ENCODE peak calls at places on chromosomes 4 and X, in five cellular contexts. H is IMR-90; A is CD4-positive, CD25-positive, alpha-beta regulatory T cell; C is lower lobe of right lung; P is A673. Y is an unnamed sample. For H3K4me1, the result is how much of the 10 kb centered on the place peaks cover.

GRCh38 chr4:4519296-4519898 is 22.5 kb downstream of the STX18 start:
- DNase-seq in P (peak), C (no peak), A (no peak), H (peak), Y (peak)

GRCh38 chr4:77248805-77249204 is 91.8 kb downstream of the CCNG2 start:
- DNase-seq in H (no peak), C (no peak), P (no peak), A (no peak), Y (no peak)

GRCh38 chr4:186699298-186699697 is 24.4 kb downstream of the FAT1 start:
- DNase-seq in H (peak), C (no peak), P (peak), A (no peak), Y (no peak)

GRCh38 chrX:138886769-138887168 is 175.3 kb upstream of the FGF13 start:
- DNase-seq in C (no peak), H (no peak), P (peak), A (no peak), Y (no peak)

GRCh38 chr4:148998719-148999118 is 556.5 kb upstream of the NR3C2 start:
- DNase-seq in H (peak), C (no peak), P (peak), A (no peak), Y (peak)

GRCh38 chr4:141768954-141769353 is 132.6 kb downstream of the IL15 start:
- DNase-seq in P (peak), A (no peak), C (no peak), H (peak), Y (no peak)

GRCh38 chrX:23332101-23332887 is 2.4 kb upstream of the PTCHD1 start:
- DNase-seq in C (no peak), H (no peak), A (peak), P (no peak), Y (no peak)

GRCh38 chrX:129360175-129360574 is 163.1 kb downstream of the SMARCA1 start:
- DNase-seq in C (no peak), P (peak), H (peak), A (peak), Y (peak)

GRCh38 chr4:155371432-155372043 is 5.2 kb downstream of the MAP9 start:
- DNase-seq in A (no peak), P (peak), C (no peak), H (peak), Y (no peak)

GRCh38 chr4:131649227-131649626 is 1499.9 kb upstream of the PCDH10 start:
- DNase-seq in H (no peak), P (no peak), A (no peak), C (no peak), Y (no peak)

GRCh38 chr4:127775843-127776242 is 6.3 kb upstream of the HSPA4L start:
- DNase-seq in H (no peak), P (no peak), A (no peak), C (no peak), Y (no peak)

GRCh38 chrX:9746148-9746880 is 19.3 kb downstream of the GPR143 start:
- DNase-seq in C (no peak), P (peak), H (peak), A (no peak), Y (no peak)

GRCh38 chr4:37645736-37646135 is 40.4 kb downstream of the RELL1 start:
- DNase-seq in P (no peak), A (no peak), H (no peak), C (no peak), Y (no peak)

GRCh38 chrX:45667666-45668065 is 467.0 kb upstream of the DIPK2B start:
- DNase-seq in P (no peak), A (no peak), C (no peak), H (peak), Y (peak)

GRCh38 chr4:118814054-118814453 is 21.9 kb downstream of the SEC24D start:
- DNase-seq in H (no peak), A (no peak), C (no peak), P (no peak), Y (peak)

GRCh38 chr4:170687751-170688150 is 598.0 kb upstream of the AADAT start:
- DNase-seq in P (no peak), C (no peak), H (no peak), A (no peak), Y (no peak)

GRCh38 chrX:45063319-45064095 is 137.2 kb downstream of the DIPK2B start:
- DNase-seq in A (no peak), H (peak), P (no peak), C (no peak), Y (no peak)

GRCh38 chr4:100872811-100873210 is 355.0 kb upstream of the EMCN start:
- DNase-seq in C (no peak), P (no peak), A (no peak), H (no peak), Y (no peak)

GRCh38 chr4:156505341-156505955 is 466.2 kb downstream of the PDGFC start:
- DNase-seq in C (no peak), H (no peak), A (no peak), P (peak), Y (no peak)

GRCh38 chrX:15781964-15782711 is 8.1 kb upstream of the ZRSR2 start:
- DNase-seq in A (no peak), H (no peak), C (no peak), P (no peak), Y (no peak)

GRCh38 chr4:142984871-142985585 is 138.9 kb upstream of the INPP4B start:
- DNase-seq in A (no peak), C (no peak), P (peak), H (peak), Y (no peak)

GRCh38 chrX:57453901-57454300 is 137.9 kb upstream of the ZXDB start:
- DNase-seq in A (no peak), C (no peak), H (peak), P (peak), Y (peak)

GRCh38 chrX:3362956-3363355 is 16.5 kb upstream of the MXRA5 start:
- DNase-seq in P (no peak), H (no peak), A (no peak), C (no peak), Y (peak)

GRCh38 chrX:3811331-3812311 is 98.2 kb upstream of the PRKX start:
- DNase-seq in C (no peak), P (peak), H (peak), A (peak), Y (no peak)

GRCh38 chr4:8727546-8728510 is 135.3 kb downstream of the CPZ start:
- DNase-seq in C (peak), H (no peak), A (no peak), P (no peak), Y (no peak)

GRCh38 chr4:4640692-4641091 is 98.8 kb upstream of the STX18 start:
- DNase-seq in P (no peak), A (no peak), C (no peak), H (no peak), Y (no peak)

GRCh38 chr4:53558061-53558801 is 33.1 kb downstream of the LNX1 start:
- DNase-seq in A (no peak), H (peak), C (no peak), P (peak), Y (peak)

GRCh38 chr4:96543346-96543745 is 703.5 kb downstream of the PDHA2 start:
- DNase-seq in A (no peak), C (no peak), H (no peak), P (no peak), Y (no peak)

GRCh38 chr4:26321326-26322276 is 787 bp downstream of the RBPJ start:
- DNase-seq in P (peak), H (peak), C (peak), A (no peak), Y (peak)

GRCh38 chr4:83114576-83114975 is at the start of gene PLAC8:
- DNase-seq in P (no peak), H (no peak), A (peak), C (no peak), Y (no peak)

GRCh38 chrX:17567173-17567572 is 170.1 kb upstream of the SCML1 start:
- DNase-seq in P (no peak), C (no peak), H (peak), A (no peak), Y (no peak)

GRCh38 chr4:19213388-19213787 is 1038.3 kb upstream of the SLIT2 start:
- DNase-seq in P (peak), A (no peak), H (peak), C (no peak), Y (no peak)

GRCh38 chr4:20520901-20521300 is 179.4 kb upstream of the PACRGL start:
- DNase-seq in A (no peak), C (no peak), H (peak), P (no peak), Y (no peak)

DNA sequence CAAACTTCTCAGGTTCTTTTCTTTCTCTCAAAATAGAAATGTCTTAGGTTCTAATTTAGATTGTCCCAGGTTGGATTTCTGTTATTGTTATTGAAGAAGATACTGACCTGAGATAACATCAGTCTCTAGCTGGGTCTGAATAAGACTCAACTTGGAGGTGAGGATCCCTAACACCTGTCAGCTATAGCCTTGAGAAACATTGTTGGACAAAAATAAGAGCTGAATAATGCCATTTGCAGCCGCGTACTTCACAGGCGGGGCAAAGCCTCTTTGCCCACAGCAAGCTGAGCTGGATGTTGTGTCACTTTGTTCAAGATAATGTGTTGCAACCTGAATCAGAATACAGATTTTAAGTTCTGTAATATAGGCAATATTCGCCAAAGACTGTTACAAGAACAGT is 35.6 kb downstream of the VCX3B start:
- DNase-seq in A (no peak), H (no peak), P (no peak), C (no peak), Y (no peak)
- H3K27ac ChIP-seq in A (no peak), H (no peak), P (no peak), C (no peak), Y (no peak)

DNA sequence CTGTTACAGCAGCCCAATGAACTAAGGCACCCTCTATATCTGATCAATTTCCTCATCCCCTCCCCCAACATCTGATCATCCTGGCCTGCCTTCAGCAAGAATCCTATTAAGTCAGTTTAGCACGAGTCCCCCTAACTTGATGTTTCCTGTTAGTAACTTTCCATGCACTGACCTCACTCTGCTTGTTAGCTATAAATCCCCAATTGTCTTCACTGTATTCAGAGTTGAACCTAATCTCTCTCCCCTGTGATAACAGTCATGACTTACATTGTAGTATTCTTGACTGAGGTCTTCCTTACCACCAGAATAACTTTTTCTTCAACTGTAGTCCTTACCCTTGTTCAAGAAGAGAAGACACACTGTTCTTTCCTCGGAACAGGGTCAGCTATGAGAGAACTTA is 8.5 kb downstream of the ANXA5 start:
- DNase-seq in H (no peak), C (no peak), P (no peak), A (no peak), Y (no peak)
- H3K4me1 ChIP-seq in H (under half), C (half or more), P (under half), A (under half), Y (under half)

DNA sequence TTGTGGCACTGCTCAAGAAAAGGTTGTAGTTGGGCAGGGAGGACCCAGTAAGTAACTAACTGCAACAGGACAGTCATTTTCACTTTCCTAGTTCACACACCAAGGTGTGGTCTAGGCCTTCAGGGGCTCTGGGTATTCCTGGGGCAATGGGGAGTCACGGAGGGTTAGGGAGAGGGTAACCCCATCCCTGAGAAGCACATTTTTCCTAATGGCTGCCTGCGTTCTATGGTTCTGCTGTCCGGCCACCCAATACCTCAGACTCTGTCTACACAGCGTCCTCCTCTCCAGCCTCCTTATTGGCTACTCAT is 937 bp upstream of the PPP1R3F start:
- DNase-seq in P (no peak), A (no peak), C (no peak), H (no peak), Y (no peak)
- H3K4me3 ChIP-seq in P (peak), A (peak), C (peak), H (peak), Y (peak)

DNA sequence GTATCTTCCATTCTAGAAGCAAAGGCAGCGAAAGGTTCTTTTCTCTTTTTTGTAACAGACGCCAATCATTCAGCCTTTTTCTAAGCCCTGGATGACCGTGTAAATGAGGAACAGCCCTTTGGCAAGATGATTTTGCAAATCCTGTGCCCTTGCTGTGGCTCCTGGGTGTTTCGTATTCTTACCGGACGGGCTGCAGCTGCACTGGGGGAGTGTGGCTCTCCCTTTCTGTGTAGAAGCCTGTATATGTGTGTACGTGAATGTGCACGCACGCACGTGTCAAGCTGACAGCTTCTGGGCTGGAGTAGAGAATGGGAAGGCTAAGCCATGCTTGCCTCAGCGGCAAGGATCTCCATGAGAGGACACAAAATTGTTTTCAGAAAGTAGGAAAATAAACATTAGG is 8.2 kb downstream of the GRPEL1 start:
- DNase-seq in A (no peak), H (no peak), P (no peak), C (no peak), Y (no peak)
- H3K27ac ChIP-seq in A (no peak), H (no peak), P (no peak), C (no peak), Y (no peak)

GRCh38 chr4:36206586-36206985 is 37.7 kb downstream of the ARAP2 start:
- DNase-seq in A (no peak), C (no peak), H (no peak), P (no peak), Y (no peak)

GRCh38 chr4:36207808-36208207 is 36.5 kb downstream of the ARAP2 start:
- DNase-seq in H (no peak), A (no peak), C (no peak), P (no peak), Y (no peak)

GRCh38 chr4:36207367-36207766 is 36.9 kb downstream of the ARAP2 start:
- DNase-seq in C (no peak), P (no peak), A (no peak), H (no peak), Y (no peak)

GRCh38 chr4:36208884-36209473 is 35.3 kb downstream of the ARAP2 start:
- DNase-seq in P (no peak), C (no peak), H (no peak), A (no peak), Y (no peak)

GRCh38 chr4:36209941-36210663 is 34.2 kb downstream of the ARAP2 start:
- DNase-seq in A (no peak), P (no peak), C (no peak), H (no peak), Y (no peak)
- H3K4me1 ChIP-seq in A (under half), P (under half), C (under half), H (under half), Y (under half)

GRCh38 chr4:726235-726787 is 20.7 kb downstream of the PCGF3 start:
- DNase-seq in H (peak), A (no peak), C (no peak), P (no peak), Y (no peak)

GRCh38 chr4:724131-724530 is 18.5 kb downstream of the PCGF3 start:
- DNase-seq in C (no peak), A (no peak), P (no peak), H (no peak), Y (no peak)

GRCh38 chr4:723706-724105 is 18.1 kb downstream of the PCGF3 start:
- DNase-seq in P (no peak), C (no peak), A (no peak), H (no peak), Y (peak)

GRCh38 chr4:726816-727215 is 21.2 kb downstream of the PCGF3 start:
- DNase-seq in P (no peak), C (no peak), H (no peak), A (no peak), Y (peak)

GRCh38 chr4:725368-726234 is 20.0 kb downstream of the PCGF3 start:
- DNase-seq in C (no peak), P (no peak), A (no peak), H (no peak), Y (no peak)
- H3K4me3 ChIP-seq in C (no peak), P (no peak), A (no peak), H (no peak), Y (no peak)